ENCODE peak calls at places on chromosomes 11 and 22, in five cellular contexts. One of them, this sample, is unnamed.

GRCh38 chr22:22527312-22527711 is 7.2 kb upstream of the ZNF280A start:
- DNase-seq in NCI-H187: no peak
- DNase-seq in activated naive CD8-positive, alpha-beta T cell treated with anti-CD3 and anti-CD28 coated beads, Interleukin-2, amount 50 U/mL, for 24 hours: no peak
- DNase-seq in iPS-NIHi11: no peak
- DNase-seq in activated CD8-positive, alpha-beta memory T cell treated with anti-CD3 and anti-CD28 coated beads for 24 hours: no peak
- DNase-seq in this sample: no peak

GRCh38 chr22:42910221-42910942 is 53.3 kb upstream of the ARFGAP3 start:
- DNase-seq in NCI-H187: no peak
- DNase-seq in activated naive CD8-positive, alpha-beta T cell treated with anti-CD3 and anti-CD28 coated beads, Interleukin-2, amount 50 U/mL, for 24 hours: no peak
- DNase-seq in iPS-NIHi11: no peak
- DNase-seq in activated CD8-positive, alpha-beta memory T cell treated with anti-CD3 and anti-CD28 coated beads for 24 hours: no peak
- DNase-seq in this sample: no peak

GRCh38 chr11:133467686-133468085 is 64.6 kb downstream of the OPCML start:
- DNase-seq in NCI-H187: no peak
- DNase-seq in activated naive CD8-positive, alpha-beta T cell treated with anti-CD3 and anti-CD28 coated beads, Interleukin-2, amount 50 U/mL, for 24 hours: no peak
- DNase-seq in iPS-NIHi11: no peak
- DNase-seq in activated CD8-positive, alpha-beta memory T cell treated with anti-CD3 and anti-CD28 coated beads for 24 hours: no peak
- DNase-seq in this sample: peak; percentile 43

GRCh38 chr11:20154381-20154780 is 5.9 kb downstream of the DBX1 start:
- DNase-seq in NCI-H187: no peak
- DNase-seq in activated naive CD8-positive, alpha-beta T cell treated with anti-CD3 and anti-CD28 coated beads, Interleukin-2, amount 50 U/mL, for 24 hours: no peak
- DNase-seq in iPS-NIHi11: no peak
- DNase-seq in activated CD8-positive, alpha-beta memory T cell treated with anti-CD3 and anti-CD28 coated beads for 24 hours: no peak
- DNase-seq in this sample: no peak

GRCh38 chr11:112785104-112785503 is 176.1 kb upstream of the NCAM1 start:
- DNase-seq in NCI-H187: no peak
- DNase-seq in activated naive CD8-positive, alpha-beta T cell treated with anti-CD3 and anti-CD28 coated beads, Interleukin-2, amount 50 U/mL, for 24 hours: no peak
- DNase-seq in iPS-NIHi11: no peak
- DNase-seq in activated CD8-positive, alpha-beta memory T cell treated with anti-CD3 and anti-CD28 coated beads for 24 hours: peak; percentile 7
- DNase-seq in this sample: no peak

GRCh38 chr11:6695377-6695776 is 12.2 kb upstream of the MRPL17 start:
- DNase-seq in NCI-H187: no peak
- DNase-seq in activated naive CD8-positive, alpha-beta T cell treated with anti-CD3 and anti-CD28 coated beads, Interleukin-2, amount 50 U/mL, for 24 hours: no peak
- DNase-seq in iPS-NIHi11: no peak
- DNase-seq in activated CD8-positive, alpha-beta memory T cell treated with anti-CD3 and anti-CD28 coated beads for 24 hours: no peak
- DNase-seq in this sample: no peak

GRCh38 chr11:94417386-94417987 is 16.3 kb upstream of the GPR83 start:
- DNase-seq in NCI-H187: no peak
- DNase-seq in activated naive CD8-positive, alpha-beta T cell treated with anti-CD3 and anti-CD28 coated beads, Interleukin-2, amount 50 U/mL, for 24 hours: no peak
- DNase-seq in iPS-NIHi11: no peak
- DNase-seq in activated CD8-positive, alpha-beta memory T cell treated with anti-CD3 and anti-CD28 coated beads for 24 hours: no peak
- DNase-seq in this sample: no peak

GRCh38 chr22:36249160-36249559 is 3.8 kb upstream of the APOL1 start:
- DNase-seq in NCI-H187: no peak
- DNase-seq in activated naive CD8-positive, alpha-beta T cell treated with anti-CD3 and anti-CD28 coated beads, Interleukin-2, amount 50 U/mL, for 24 hours: no peak
- DNase-seq in iPS-NIHi11: no peak
- DNase-seq in activated CD8-positive, alpha-beta memory T cell treated with anti-CD3 and anti-CD28 coated beads for 24 hours: no peak
- DNase-seq in this sample: no peak

GRCh38 chr22:35205956-35206355 is 51.3 kb upstream of the HMGXB4 start:
- DNase-seq in NCI-H187: no peak
- DNase-seq in activated naive CD8-positive, alpha-beta T cell treated with anti-CD3 and anti-CD28 coated beads, Interleukin-2, amount 50 U/mL, for 24 hours: no peak
- DNase-seq in iPS-NIHi11: no peak
- DNase-seq in activated CD8-positive, alpha-beta memory T cell treated with anti-CD3 and anti-CD28 coated beads for 24 hours: no peak
- DNase-seq in this sample: no peak

GRCh38 chr11:46607516-46607915 is 9.5 kb downstream of the HARBI1 start:
- DNase-seq in NCI-H187: no peak
- DNase-seq in activated naive CD8-positive, alpha-beta T cell treated with anti-CD3 and anti-CD28 coated beads, Interleukin-2, amount 50 U/mL, for 24 hours: no peak
- DNase-seq in iPS-NIHi11: no peak
- DNase-seq in activated CD8-positive, alpha-beta memory T cell treated with anti-CD3 and anti-CD28 coated beads for 24 hours: no peak
- DNase-seq in this sample: no peak

GRCh38 chr11:132337819-132338416 is 967.5 kb downstream of the NTM start:
- DNase-seq in NCI-H187: no peak
- DNase-seq in activated naive CD8-positive, alpha-beta T cell treated with anti-CD3 and anti-CD28 coated beads, Interleukin-2, amount 50 U/mL, for 24 hours: no peak
- DNase-seq in iPS-NIHi11: no peak
- DNase-seq in activated CD8-positive, alpha-beta memory T cell treated with anti-CD3 and anti-CD28 coated beads for 24 hours: no peak
- DNase-seq in this sample: no peak

GRCh38 chr22:43230983-43231723 is 44.2 kb upstream of the TTLL12 start:
- DNase-seq in NCI-H187: peak; percentile 13
- DNase-seq in activated naive CD8-positive, alpha-beta T cell treated with anti-CD3 and anti-CD28 coated beads, Interleukin-2, amount 50 U/mL, for 24 hours: peak; percentile 74
- DNase-seq in iPS-NIHi11: peak; percentile 93
- DNase-seq in activated CD8-positive, alpha-beta memory T cell treated with anti-CD3 and anti-CD28 coated beads for 24 hours: peak; percentile 88
- DNase-seq in this sample: no peak

GRCh38 chr11:128146926-128147605 is 440.3 kb downstream of the ETS1 start:
- DNase-seq in NCI-H187: no peak
- DNase-seq in activated naive CD8-positive, alpha-beta T cell treated with anti-CD3 and anti-CD28 coated beads, Interleukin-2, amount 50 U/mL, for 24 hours: no peak
- DNase-seq in iPS-NIHi11: peak; percentile 33
- DNase-seq in activated CD8-positive, alpha-beta memory T cell treated with anti-CD3 and anti-CD28 coated beads for 24 hours: no peak
- DNase-seq in this sample: no peak

GRCh38 chr11:98107736-98108135 is 913.0 kb upstream of the CNTN5 start:
- DNase-seq in NCI-H187: no peak
- DNase-seq in activated naive CD8-positive, alpha-beta T cell treated with anti-CD3 and anti-CD28 coated beads, Interleukin-2, amount 50 U/mL, for 24 hours: no peak
- DNase-seq in iPS-NIHi11: no peak
- DNase-seq in activated CD8-positive, alpha-beta memory T cell treated with anti-CD3 and anti-CD28 coated beads for 24 hours: no peak
- DNase-seq in this sample: no peak

GRCh38 chr11:128039140-128040021 is 548.0 kb downstream of the ETS1 start:
- DNase-seq in NCI-H187: no peak
- DNase-seq in activated naive CD8-positive, alpha-beta T cell treated with anti-CD3 and anti-CD28 coated beads, Interleukin-2, amount 50 U/mL, for 24 hours: peak; percentile 73
- DNase-seq in iPS-NIHi11: no peak
- DNase-seq in activated CD8-positive, alpha-beta memory T cell treated with anti-CD3 and anti-CD28 coated beads for 24 hours: peak; percentile 81
- DNase-seq in this sample: no peak

GRCh38 chr22:21457023-21457787 is 10.0 kb upstream of the TMEM191C start:
- DNase-seq in NCI-H187: no peak
- DNase-seq in activated naive CD8-positive, alpha-beta T cell treated with anti-CD3 and anti-CD28 coated beads, Interleukin-2, amount 50 U/mL, for 24 hours: no peak
- DNase-seq in iPS-NIHi11: no peak
- DNase-seq in activated CD8-positive, alpha-beta memory T cell treated with anti-CD3 and anti-CD28 coated beads for 24 hours: peak; percentile 45
- DNase-seq in this sample: no peak

GRCh38 chr22:35648066-35649025 is at the start of gene APOL6:
- DNase-seq in NCI-H187: no peak
- DNase-seq in activated naive CD8-positive, alpha-beta T cell treated with anti-CD3 and anti-CD28 coated beads, Interleukin-2, amount 50 U/mL, for 24 hours: peak; percentile 50
- DNase-seq in iPS-NIHi11: no peak
- DNase-seq in activated CD8-positive, alpha-beta memory T cell treated with anti-CD3 and anti-CD28 coated beads for 24 hours: peak; percentile 87
- DNase-seq in this sample: peak; percentile 36

GRCh38 chr22:27252282-27253049 is 549.1 kb downstream of the MN1 start:
- DNase-seq in NCI-H187: no peak
- DNase-seq in activated naive CD8-positive, alpha-beta T cell treated with anti-CD3 and anti-CD28 coated beads, Interleukin-2, amount 50 U/mL, for 24 hours: no peak
- DNase-seq in iPS-NIHi11: no peak
- DNase-seq in activated CD8-positive, alpha-beta memory T cell treated with anti-CD3 and anti-CD28 coated beads for 24 hours: no peak
- DNase-seq in this sample: no peak

GRCh38 chr11:122742350-122742749 is 86.8 kb downstream of the UBASH3B start:
- DNase-seq in NCI-H187: no peak
- DNase-seq in activated naive CD8-positive, alpha-beta T cell treated with anti-CD3 and anti-CD28 coated beads, Interleukin-2, amount 50 U/mL, for 24 hours: no peak
- DNase-seq in iPS-NIHi11: no peak
- DNase-seq in activated CD8-positive, alpha-beta memory T cell treated with anti-CD3 and anti-CD28 coated beads for 24 hours: no peak
- DNase-seq in this sample: no peak

GRCh38 chr11:69918231-69918937 is 99.2 kb upstream of the FGF3 start:
- DNase-seq in NCI-H187: no peak
- DNase-seq in activated naive CD8-positive, alpha-beta T cell treated with anti-CD3 and anti-CD28 coated beads, Interleukin-2, amount 50 U/mL, for 24 hours: no peak
- DNase-seq in iPS-NIHi11: no peak
- DNase-seq in activated CD8-positive, alpha-beta memory T cell treated with anti-CD3 and anti-CD28 coated beads for 24 hours: peak; percentile 24
- DNase-seq in this sample: no peak

GRCh38 chr11:770642-771616 is 6.4 kb downstream of the GATD1 start:
- DNase-seq in NCI-H187: no peak
- DNase-seq in activated naive CD8-positive, alpha-beta T cell treated with anti-CD3 and anti-CD28 coated beads, Interleukin-2, amount 50 U/mL, for 24 hours: no peak
- DNase-seq in iPS-NIHi11: no peak
- DNase-seq in activated CD8-positive, alpha-beta memory T cell treated with anti-CD3 and anti-CD28 coated beads for 24 hours: no peak
- DNase-seq in this sample: no peak

GRCh38 chr22:40764743-40765441 is 54.3 kb downstream of the SLC25A17 start:
- DNase-seq in NCI-H187: no peak
- DNase-seq in activated naive CD8-positive, alpha-beta T cell treated with anti-CD3 and anti-CD28 coated beads, Interleukin-2, amount 50 U/mL, for 24 hours: peak; percentile 14
- DNase-seq in iPS-NIHi11: no peak
- DNase-seq in activated CD8-positive, alpha-beta memory T cell treated with anti-CD3 and anti-CD28 coated beads for 24 hours: no peak
- DNase-seq in this sample: peak; percentile 1

GRCh38 chr11:32829680-32830412 is at the start of gene PRRG4:
- DNase-seq in NCI-H187: peak; percentile 45
- DNase-seq in activated naive CD8-positive, alpha-beta T cell treated with anti-CD3 and anti-CD28 coated beads, Interleukin-2, amount 50 U/mL, for 24 hours: peak; percentile 60
- DNase-seq in iPS-NIHi11: peak; percentile 85
- DNase-seq in activated CD8-positive, alpha-beta memory T cell treated with anti-CD3 and anti-CD28 coated beads for 24 hours: peak; percentile 76
- DNase-seq in this sample: no peak

This sample was measured in putamen.